ENCODE peak calls at places on chromosomes 3 and 15, in eight cellular contexts. C is tibial nerve, V is body of pancreas, K is SK-N-SH, M is right atrium auricular region, D is ovary, F is heart left ventricle, T is HCT116. Y is an unnamed sample.

GRCh38 chr3:141052570-141053069 is 1.5 kb downstream of the SPSB4 start:
- DNase-seq in C (no peak), V (peak; percentile 73), K (peak; percentile 80), M (no peak), D (no peak), F (peak; percentile 68), T (no peak), Y (peak; percentile 44)

GRCh38 chr3:194806991-194807685 is 121.5 kb downstream of the FAM43A start:
- DNase-seq in C (no peak), V (no peak), K (no peak), M (no peak), D (no peak), F (no peak), T (no peak), Y (no peak)

GRCh38 chr3:100709840-100710235 is 544 bp downstream of the TFG start:
- DNase-seq in C (no peak), V (peak; percentile 25), K (peak; percentile 84), M (no peak), D (peak; percentile 39), F (peak; percentile 36), T (no peak), Y (peak; percentile 65)

GRCh38 chr3:19898725-19899124 is 35.3 kb downstream of the EFHB start:
- DNase-seq in C (no peak), V (no peak), K (no peak), M (no peak), D (no peak), F (no peak), T (no peak), Y (no peak)

GRCh38 chr3:127714151-127714571 is 41.4 kb downstream of the ABTB1 start:
- DNase-seq in C (no peak), V (no peak), K (no peak), M (no peak), D (no peak), F (no peak), T (no peak), Y (no peak)

GRCh38 chr15:63079938-63080626 is 37.5 kb downstream of the TPM1 start:
- DNase-seq in C (no peak), V (no peak), K (no peak), M (no peak), D (no peak), F (no peak), T (peak; percentile 12), Y (peak; percentile 64)

GRCh38 chr3:17798000-17798399 is 55.6 kb upstream of the TBC1D5 start:
- DNase-seq in C (no peak), V (no peak), K (no peak), M (no peak), D (no peak), F (no peak), T (no peak), Y (no peak)

GRCh38 chr3:74844428-74844827 is 230.0 kb upstream of the CNTN3 start:
- DNase-seq in C (no peak), V (no peak), K (no peak), M (no peak), D (no peak), F (no peak), T (no peak), Y (no peak)

DNA sequence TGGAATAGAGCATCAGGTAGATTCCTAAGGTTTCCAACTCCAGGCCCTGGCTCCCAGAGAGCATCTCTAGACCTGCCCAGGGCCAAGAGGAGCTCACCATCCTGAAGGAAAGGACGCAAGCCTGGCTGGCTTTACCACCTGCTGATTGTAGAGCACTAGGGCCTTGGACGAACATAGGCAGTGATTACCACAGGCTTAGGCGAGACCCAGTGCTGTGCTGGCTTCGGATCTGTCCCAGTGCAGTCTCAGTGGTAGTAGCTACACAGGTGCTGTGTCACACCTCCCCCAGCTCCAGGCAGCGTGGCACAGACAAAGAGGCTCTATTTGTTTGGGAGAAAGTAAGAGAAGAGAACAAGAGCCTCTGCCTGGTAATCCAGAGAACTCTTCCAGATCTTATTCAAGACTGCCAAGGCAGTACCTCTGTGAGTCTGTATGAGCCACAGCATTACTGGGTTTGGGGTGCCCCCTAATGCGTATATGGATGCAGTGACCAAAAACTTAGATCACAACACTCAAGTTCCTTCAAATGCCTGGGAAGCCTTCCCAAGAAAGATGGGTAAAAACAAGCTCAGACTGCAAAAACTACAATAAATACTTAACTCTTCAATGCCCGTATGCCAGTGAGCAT is 25.4 kb downstream of the ISG20 start:
- DNase-seq in C (no peak), V (peak; percentile 28), K (no peak), M (peak; percentile 50), D (no peak), F (no peak), T (no peak), Y (no peak)
- TF ChIP-seq CTCF in C (peak; percentile 33), V (no peak), K (no peak), M (no peak), D (no peak), F (peak; percentile 35), T (peak; percentile 16), Y (peak; percentile 36)

DNA sequence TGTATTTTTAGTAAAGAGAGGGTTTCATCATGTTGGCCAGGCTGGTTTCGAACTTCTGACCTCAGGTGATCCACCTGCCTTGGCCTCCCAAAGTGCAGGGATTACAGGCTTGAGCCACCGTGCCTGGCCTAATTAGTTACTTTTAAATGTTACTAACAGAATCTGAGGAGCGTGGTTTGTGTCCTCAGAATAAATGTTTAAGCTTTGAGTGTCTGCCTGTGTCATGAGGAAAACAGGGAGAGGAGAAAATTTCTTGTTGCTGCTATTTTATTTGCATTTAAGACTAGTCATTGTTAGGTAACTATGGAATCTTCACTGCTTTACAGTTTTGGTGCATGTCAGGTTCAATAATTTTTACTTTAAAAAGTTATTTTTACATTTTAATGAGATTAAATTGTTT is 68.8 kb downstream of the TCF12 start:
- DNase-seq in C (no peak), V (no peak), K (no peak), M (no peak), D (no peak), F (no peak), T (no peak), Y (no peak)
- H3K4me1 ChIP-seq in C (no peaks in the 10 kb centered on the region), V (peaks cover 18% of the 10 kb centered on the region), K (peaks cover 69% of the 10 kb centered on the region), M (peaks cover 58% of the 10 kb centered on the region), D (peaks cover 2% of the 10 kb centered on the region), F (peaks cover 38% of the 10 kb centered on the region), T (no peaks in the 10 kb centered on the region), Y (peaks cover 57% of the 10 kb centered on the region)

GRCh38 chr15:40282870-40283614 is at the start of gene ANKRD63:
- DNase-seq in C (no peak), V (no peak), K (peak; percentile 81), M (no peak), D (no peak), F (no peak), T (no peak), Y (peak; percentile 38)
- H3K4me3 ChIP-seq in C (peak within 1 kb of the TSS; percentile 20), V (peak within 1 kb of the TSS; percentile 21), K (peak within 1 kb of the TSS; percentile 46), M (peak within 1 kb of the TSS; percentile 29), D (peak within 1 kb of the TSS; percentile 27), F (peak within 1 kb of the TSS; percentile 50), T (peak within 1 kb of the TSS; percentile 59), Y (peak within 1 kb of the TSS; percentile 67)

GRCh38 chr3:42014949-42015533 is 53.1 kb upstream of the ULK4 start:
- DNase-seq in C (no peak), V (peak; percentile 46), K (peak; percentile 36), M (no peak), D (no peak), F (peak; percentile 85), T (no peak), Y (peak; percentile 74)

GRCh38 chr3:42012378-42012934 is 50.6 kb upstream of the ULK4 start:
- DNase-seq in C (no peak), V (no peak), K (no peak), M (no peak), D (no peak), F (no peak), T (no peak), Y (no peak)

GRCh38 chr3:42012935-42013651 is 51.2 kb upstream of the ULK4 start:
- DNase-seq in C (no peak), V (peak; percentile 69), K (peak; percentile 96), M (no peak), D (peak; percentile 62), F (peak; percentile 84), T (peak; percentile 18), Y (peak; percentile 78)

GRCh38 chr3:42014443-42014945 is 52.6 kb upstream of the ULK4 start:
- DNase-seq in C (no peak), V (peak; percentile 18), K (no peak), M (no peak), D (no peak), F (no peak), T (no peak), Y (no peak)

GRCh38 chr3:42013652-42014442 is 51.9 kb upstream of the ULK4 start:
- DNase-seq in C (no peak), V (peak; percentile 43), K (peak; percentile 82), M (no peak), D (peak; percentile 28), F (peak; percentile 67), T (no peak), Y (peak; percentile 73)
- TF ChIP-seq CTCF in C (no peak), V (no peak), K (peak; percentile 8), M (no peak), D (no peak), F (peak; percentile 31), T (no peak), Y (no peak)

DNA sequence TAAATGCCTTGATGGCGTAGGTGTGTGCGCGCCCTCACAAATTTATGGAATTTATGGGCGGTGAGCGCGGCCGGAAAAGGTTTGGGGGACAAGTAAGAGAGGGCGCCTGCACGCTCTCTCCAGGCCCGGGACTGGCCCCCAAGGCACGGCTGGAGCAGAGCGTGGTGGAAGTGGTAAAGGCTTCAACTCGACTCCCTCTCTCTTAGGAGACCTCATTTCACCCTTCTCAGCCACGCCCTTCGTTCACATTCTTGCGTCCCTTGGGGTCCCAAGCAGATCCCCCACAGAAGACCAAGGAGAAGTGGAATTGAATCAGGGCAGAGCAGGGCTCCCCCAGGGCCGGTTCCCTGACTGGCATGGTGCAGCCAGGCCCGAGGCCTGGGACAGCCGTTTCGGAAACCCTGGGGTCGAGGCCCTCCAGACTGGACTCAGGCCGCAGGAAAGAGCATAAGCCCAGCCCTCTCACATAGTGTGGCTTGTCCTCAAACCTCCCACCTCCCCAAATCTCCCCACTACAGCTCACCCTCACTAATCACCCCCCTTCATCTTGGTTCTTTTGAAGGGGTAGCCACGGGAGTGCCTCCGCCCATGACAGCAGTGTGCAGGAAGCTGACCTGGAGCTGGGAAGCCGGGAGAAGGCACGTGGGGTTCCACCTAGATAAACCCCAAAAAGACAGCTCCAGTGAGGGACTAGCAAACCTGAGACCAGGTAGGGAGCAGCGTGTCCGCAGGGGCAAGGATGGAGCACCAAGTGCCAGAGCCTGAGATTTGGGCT is 75.6 kb upstream of the POLG start:
- DNase-seq in C (no peak), V (no peak), K (no peak), M (no peak), D (no peak), F (no peak), T (no peak), Y (no peak)
- H3K4me1 ChIP-seq in C (peaks cover 34% of the 10 kb centered on the region), V (peaks cover 49% of the 10 kb centered on the region), K (no peaks in the 10 kb centered on the region), M (peaks cover 49% of the 10 kb centered on the region), D (no peaks in the 10 kb centered on the region), F (peaks cover 27% of the 10 kb centered on the region), T (peaks cover 9% of the 10 kb centered on the region), Y (peaks cover 18% of the 10 kb centered on the region)